ENCODE peak calls at places on chromosome 20, in nine cellular contexts. One of them, this sample, is unnamed.
A peak's percentile ranks its signal among the peaks of the same experiment; 100 is the strongest.

GRCh38 chr20:42277203-42277602 is 659.0 kb upstream of the CHD6 start:
- DNase-seq in choroid plexus epithelial cell: no peak
- DNase-seq in lung: no peak
- DNase-seq in Peyer's patch: no peak
- DNase-seq in IMR-90: no peak
- DNase-seq in stomach: no peak
- DNase-seq in A549: no peak
- DNase-seq in transverse colon: no peak
- DNase-seq in CD8-positive, alpha-beta T cell: no peak
- DNase-seq in this sample: no peak

GRCh38 chr20:33062750-33063149 is 9.0 kb downstream of the BPIFB3 start:
- DNase-seq in choroid plexus epithelial cell: no peak
- DNase-seq in lung: no peak
- DNase-seq in Peyer's patch: no peak
- DNase-seq in IMR-90: no peak
- DNase-seq in stomach: no peak
- DNase-seq in A549: no peak
- DNase-seq in transverse colon: no peak
- DNase-seq in CD8-positive, alpha-beta T cell: no peak
- DNase-seq in this sample: no peak

GRCh38 chr20:19867940-19868371 is 109.9 kb downstream of the RIN2 start:
- DNase-seq in choroid plexus epithelial cell: no peak
- DNase-seq in lung: no peak
- DNase-seq in Peyer's patch: no peak
- DNase-seq in IMR-90: no peak
- DNase-seq in stomach: no peak
- DNase-seq in A549: no peak
- DNase-seq in transverse colon: no peak
- DNase-seq in CD8-positive, alpha-beta T cell: no peak
- DNase-seq in this sample: no peak

GRCh38 chr20:44279228-44279627 is 31.8 kb downstream of the FITM2 start:
- DNase-seq in choroid plexus epithelial cell: peak; percentile 53
- DNase-seq in lung: no peak
- DNase-seq in Peyer's patch: no peak
- DNase-seq in IMR-90: peak; percentile 79
- DNase-seq in stomach: no peak
- DNase-seq in A549: peak; percentile 37
- DNase-seq in transverse colon: no peak
- DNase-seq in CD8-positive, alpha-beta T cell: no peak
- DNase-seq in this sample: peak; percentile 80

GRCh38 chr20:15882553-15882952 is 690.7 kb downstream of the KIF16B start:
- DNase-seq in choroid plexus epithelial cell: no peak
- DNase-seq in lung: no peak
- DNase-seq in Peyer's patch: no peak
- DNase-seq in IMR-90: no peak
- DNase-seq in stomach: no peak
- DNase-seq in A549: no peak
- DNase-seq in transverse colon: no peak
- DNase-seq in CD8-positive, alpha-beta T cell: no peak
- DNase-seq in this sample: no peak

GRCh38 chr20:2751868-2752630 is 48.4 kb downstream of the CPXM1 start:
- DNase-seq in choroid plexus epithelial cell: no peak
- DNase-seq in lung: no peak
- DNase-seq in Peyer's patch: no peak
- DNase-seq in IMR-90: no peak
- DNase-seq in stomach: peak; percentile 43
- DNase-seq in A549: no peak
- DNase-seq in transverse colon: peak; percentile 50
- DNase-seq in CD8-positive, alpha-beta T cell: peak; percentile 46
- DNase-seq in this sample: no peak

GRCh38 chr20:62804021-62804631 is 509 bp upstream of the OGFR start:
- DNase-seq in choroid plexus epithelial cell: no peak
- DNase-seq in lung: no peak
- DNase-seq in Peyer's patch: no peak
- DNase-seq in IMR-90: no peak
- DNase-seq in stomach: no peak
- DNase-seq in A549: no peak
- DNase-seq in transverse colon: no peak
- DNase-seq in CD8-positive, alpha-beta T cell: peak; percentile 25
- DNase-seq in this sample: no peak

GRCh38 chr20:14055127-14055742 is 59.9 kb downstream of the MACROD2 start:
- DNase-seq in choroid plexus epithelial cell: peak; percentile 87
- DNase-seq in lung: no peak
- DNase-seq in Peyer's patch: no peak
- DNase-seq in IMR-90: peak; percentile 61
- DNase-seq in stomach: no peak
- DNase-seq in A549: peak; percentile 20
- DNase-seq in transverse colon: no peak
- DNase-seq in CD8-positive, alpha-beta T cell: no peak
- DNase-seq in this sample: peak; percentile 84

GRCh38 chr20:21682576-21682975 is 22.9 kb upstream of the PAX1 start:
- DNase-seq in choroid plexus epithelial cell: no peak
- DNase-seq in lung: no peak
- DNase-seq in Peyer's patch: no peak
- DNase-seq in IMR-90: no peak
- DNase-seq in stomach: no peak
- DNase-seq in A549: no peak
- DNase-seq in transverse colon: no peak
- DNase-seq in CD8-positive, alpha-beta T cell: no peak
- DNase-seq in this sample: no peak

GRCh38 chr20:31671324-31671723 is 33.6 kb downstream of the COX4I2 start:
- DNase-seq in choroid plexus epithelial cell: no peak
- DNase-seq in lung: no peak
- DNase-seq in Peyer's patch: no peak
- DNase-seq in IMR-90: no peak
- DNase-seq in stomach: no peak
- DNase-seq in A549: no peak
- DNase-seq in transverse colon: no peak
- DNase-seq in CD8-positive, alpha-beta T cell: no peak
- DNase-seq in this sample: no peak
- H3K4me3 ChIP-seq in choroid plexus epithelial cell: no peak overlapping the region
- H3K4me3 ChIP-seq in lung: no peak overlapping the region
- H3K4me3 ChIP-seq in Peyer's patch: no peak overlapping the region
- H3K4me3 ChIP-seq in IMR-90: no peak overlapping the region
- H3K4me3 ChIP-seq in stomach: no peak overlapping the region
- H3K4me3 ChIP-seq in A549: no peak overlapping the region
- H3K4me3 ChIP-seq in transverse colon: no peak overlapping the region
- H3K4me3 ChIP-seq in CD8-positive, alpha-beta T cell: no peak overlapping the region
- H3K4me3 ChIP-seq in this sample: no peak overlapping the region

GRCh38 chr20:53243152-53243551 is 271.0 kb downstream of the TSHZ2 start:
- DNase-seq in choroid plexus epithelial cell: no peak
- DNase-seq in lung: no peak
- DNase-seq in Peyer's patch: no peak
- DNase-seq in IMR-90: no peak
- DNase-seq in stomach: no peak
- DNase-seq in A549: no peak
- DNase-seq in transverse colon: no peak
- DNase-seq in CD8-positive, alpha-beta T cell: no peak
- DNase-seq in this sample: no peak
- TF ChIP-seq CTCF in choroid plexus epithelial cell: no peak
- TF ChIP-seq CTCF in lung: no peak
- TF ChIP-seq CTCF in Peyer's patch: no peak
- TF ChIP-seq CTCF in IMR-90: no peak
- TF ChIP-seq CTCF in stomach: no peak
- TF ChIP-seq CTCF in A549: no peak
- TF ChIP-seq CTCF in transverse colon: no peak
- TF ChIP-seq CTCF in CD8-positive, alpha-beta T cell: no peak
- TF ChIP-seq CTCF in this sample: no peak

GRCh38 chr20:35661013-35661412 is 3.7 kb downstream of the CPNE1 start:
- DNase-seq in choroid plexus epithelial cell: peak; percentile 39
- DNase-seq in lung: no peak
- DNase-seq in Peyer's patch: no peak
- DNase-seq in IMR-90: no peak
- DNase-seq in stomach: no peak
- DNase-seq in A549: no peak
- DNase-seq in transverse colon: no peak
- DNase-seq in CD8-positive, alpha-beta T cell: no peak
- DNase-seq in this sample: no peak

GRCh38 chr20:35657271-35657670 is 7.4 kb downstream of the CPNE1 start:
- DNase-seq in choroid plexus epithelial cell: no peak
- DNase-seq in lung: no peak
- DNase-seq in Peyer's patch: no peak
- DNase-seq in IMR-90: peak; percentile 30
- DNase-seq in stomach: no peak
- DNase-seq in A549: no peak
- DNase-seq in transverse colon: no peak
- DNase-seq in CD8-positive, alpha-beta T cell: no peak
- DNase-seq in this sample: no peak

GRCh38 chr20:35661908-35662307 is 2.8 kb downstream of the CPNE1 start:
- DNase-seq in choroid plexus epithelial cell: no peak
- DNase-seq in lung: no peak
- DNase-seq in Peyer's patch: no peak
- DNase-seq in IMR-90: no peak
- DNase-seq in stomach: no peak
- DNase-seq in A549: no peak
- DNase-seq in transverse colon: no peak
- DNase-seq in CD8-positive, alpha-beta T cell: no peak
- DNase-seq in this sample: no peak

GRCh38 chr20:35662541-35662940 is 2.2 kb downstream of the CPNE1 start:
- DNase-seq in choroid plexus epithelial cell: no peak
- DNase-seq in lung: no peak
- DNase-seq in Peyer's patch: no peak
- DNase-seq in IMR-90: no peak
- DNase-seq in stomach: no peak
- DNase-seq in A549: no peak
- DNase-seq in transverse colon: no peak
- DNase-seq in CD8-positive, alpha-beta T cell: no peak
- DNase-seq in this sample: no peak

DNA sequence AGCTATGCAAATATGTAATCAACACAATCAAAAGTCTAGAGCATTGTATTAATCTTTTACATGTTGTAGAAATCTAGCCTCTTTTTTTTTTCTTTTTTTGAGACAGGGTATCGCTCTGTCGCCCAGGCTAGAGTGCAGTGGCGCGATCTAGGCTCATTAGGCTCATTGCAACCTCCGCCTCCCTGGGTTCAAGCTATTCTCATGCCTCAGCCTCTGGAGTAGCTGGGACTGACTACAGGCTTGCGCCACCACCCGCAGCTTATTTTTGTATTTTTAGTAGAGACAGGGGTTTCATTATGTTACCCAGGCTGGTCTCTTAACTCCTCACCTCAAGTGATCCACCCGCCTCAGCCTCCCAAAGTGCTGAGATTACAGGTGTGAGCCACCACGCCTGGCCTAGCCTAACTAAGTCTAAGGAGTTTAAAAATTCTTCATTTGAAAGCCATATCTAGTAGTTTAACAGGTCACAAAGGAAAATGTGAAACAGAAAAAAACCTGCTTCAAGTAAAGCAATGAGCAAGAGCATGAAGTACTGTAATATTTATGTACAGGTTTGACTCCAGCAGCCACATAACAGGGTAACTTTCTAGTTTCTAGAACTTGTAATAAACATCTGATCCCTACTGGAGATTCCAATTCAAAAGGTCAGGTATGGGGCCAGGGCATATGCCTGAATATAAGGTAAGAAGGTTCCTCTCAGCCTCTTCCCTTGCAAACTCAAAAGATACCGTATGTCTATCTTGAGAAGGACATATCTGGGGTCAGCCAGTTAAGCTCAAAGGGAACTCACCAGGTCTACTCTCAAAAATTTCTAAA is 4.4 kb downstream of the CPNE1 start:
- DNase-seq in choroid plexus epithelial cell: no peak
- DNase-seq in lung: no peak
- DNase-seq in Peyer's patch: no peak
- DNase-seq in IMR-90: no peak
- DNase-seq in stomach: no peak
- DNase-seq in A549: no peak
- DNase-seq in transverse colon: no peak
- DNase-seq in CD8-positive, alpha-beta T cell: no peak
- DNase-seq in this sample: no peak
- H3K4me3 ChIP-seq in choroid plexus epithelial cell: no peak overlapping the region
- H3K4me3 ChIP-seq in lung: no peak overlapping the region
- H3K4me3 ChIP-seq in Peyer's patch: no peak overlapping the region
- H3K4me3 ChIP-seq in IMR-90: no peak overlapping the region
- H3K4me3 ChIP-seq in stomach: no peak overlapping the region
- H3K4me3 ChIP-seq in A549: no peak overlapping the region
- H3K4me3 ChIP-seq in transverse colon: no peak overlapping the region
- H3K4me3 ChIP-seq in CD8-positive, alpha-beta T cell: peak overlapping the region; percentile 3
- H3K4me3 ChIP-seq in this sample: no peak overlapping the region

GRCh38 chr20:47784256-47784598 is 1.1 kb downstream of the SULF2 start:
- DNase-seq in choroid plexus epithelial cell: no peak
- DNase-seq in lung: no peak
- DNase-seq in Peyer's patch: no peak
- DNase-seq in IMR-90: no peak
- DNase-seq in stomach: no peak
- DNase-seq in A549: no peak
- DNase-seq in transverse colon: no peak
- DNase-seq in CD8-positive, alpha-beta T cell: no peak
- DNase-seq in this sample: no peak

GRCh38 chr20:47785900-47786762 is 850 bp upstream of the SULF2 start:
- DNase-seq in choroid plexus epithelial cell: peak; percentile 85
- DNase-seq in lung: peak; percentile 49
- DNase-seq in Peyer's patch: peak; percentile 73
- DNase-seq in IMR-90: peak; percentile 71
- DNase-seq in stomach: peak; percentile 53
- DNase-seq in A549: peak; percentile 80
- DNase-seq in transverse colon: peak; percentile 69
- DNase-seq in CD8-positive, alpha-beta T cell: no peak
- DNase-seq in this sample: peak; percentile 76

GRCh38 chr20:47785321-47785899 is at the start of gene SULF2:
- DNase-seq in choroid plexus epithelial cell: no peak
- DNase-seq in lung: no peak
- DNase-seq in Peyer's patch: peak; percentile 76
- DNase-seq in IMR-90: no peak
- DNase-seq in stomach: peak; percentile 32
- DNase-seq in A549: no peak
- DNase-seq in transverse colon: peak; percentile 76
- DNase-seq in CD8-positive, alpha-beta T cell: no peak
- DNase-seq in this sample: no peak

GRCh38 chr20:47782920-47783552 is 2.2 kb downstream of the SULF2 start:
- DNase-seq in choroid plexus epithelial cell: no peak
- DNase-seq in lung: no peak
- DNase-seq in Peyer's patch: no peak
- DNase-seq in IMR-90: no peak
- DNase-seq in stomach: no peak
- DNase-seq in A549: peak; percentile 10
- DNase-seq in transverse colon: no peak
- DNase-seq in CD8-positive, alpha-beta T cell: no peak
- DNase-seq in this sample: no peak

DNA sequence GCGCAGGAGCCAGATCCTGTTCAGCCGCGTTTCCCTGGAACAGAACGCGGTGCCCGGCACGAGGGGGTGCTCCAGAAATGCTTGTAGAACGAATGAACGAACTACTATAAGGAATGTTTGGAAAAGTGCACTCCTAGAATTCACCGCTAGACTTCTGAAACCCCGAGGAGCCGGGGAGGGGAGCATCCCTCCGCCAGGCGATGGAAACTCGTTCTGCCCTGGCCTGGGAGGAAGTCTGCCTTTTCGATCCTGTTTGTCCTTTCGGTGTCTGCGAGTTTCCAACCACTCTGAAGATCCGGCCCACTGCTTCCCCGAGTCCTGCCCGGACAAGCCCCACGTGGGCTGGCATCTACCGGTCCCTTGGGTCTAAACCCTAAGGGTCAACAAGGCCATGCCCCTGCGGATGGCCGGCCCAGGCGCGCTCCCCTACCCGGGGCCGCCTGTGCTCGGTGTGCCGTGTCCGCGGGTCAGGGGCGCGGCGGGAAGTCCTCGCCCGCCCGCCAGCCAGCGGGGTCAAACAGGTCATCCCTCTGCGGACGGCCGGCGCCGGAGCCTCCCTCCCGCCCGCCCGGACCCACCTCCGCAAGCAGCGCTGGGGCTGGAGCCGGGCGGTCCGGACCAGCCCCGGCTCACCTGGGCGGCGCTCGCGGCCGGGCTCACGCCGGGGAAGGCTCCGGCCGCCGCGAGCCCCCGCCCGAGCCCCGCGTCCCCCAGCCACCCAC is 521 bp downstream of the SULF2 start:
- DNase-seq in choroid plexus epithelial cell: peak; percentile 36
- DNase-seq in lung: no peak
- DNase-seq in Peyer's patch: no peak
- DNase-seq in IMR-90: peak; percentile 4
- DNase-seq in stomach: no peak
- DNase-seq in A549: peak; percentile 80
- DNase-seq in transverse colon: peak; percentile 27
- DNase-seq in CD8-positive, alpha-beta T cell: no peak
- DNase-seq in this sample: peak; percentile 45
- TF ChIP-seq CTCF in choroid plexus epithelial cell: peak; percentile 18
- TF ChIP-seq CTCF in lung: no peak
- TF ChIP-seq CTCF in Peyer's patch: no peak
- TF ChIP-seq CTCF in IMR-90: no peak
- TF ChIP-seq CTCF in stomach: no peak
- TF ChIP-seq CTCF in A549: no peak
- TF ChIP-seq CTCF in transverse colon: peak; percentile 30
- TF ChIP-seq CTCF in CD8-positive, alpha-beta T cell: no peak
- TF ChIP-seq CTCF in this sample: peak; percentile 39

This sample was measured in fibroblast of the aortic adventitia.